ENCODE peak calls at places on chromosomes 12 and 14, in ten cellular contexts. One of them, this sample, is unnamed.

GRCh38 chr12:81992461-81992860 is 233.3 kb upstream of the PPFIA2 start:
- DNase-seq in GM23248: peak; percentile 5
- DNase-seq in mesendoderm: peak; percentile 77
- DNase-seq in endothelial cell of umbilical vein: peak; percentile 1
- DNase-seq in psoas muscle: no peak
- DNase-seq in left lung: no peak
- DNase-seq in epithelial cell of prostate: no peak
- DNase-seq in cardiac muscle cell: peak; percentile 31
- DNase-seq in aorta: no peak
- DNase-seq in trophoblast cell: no peak
- DNase-seq in this sample: no peak

GRCh38 chr14:70641548-70642312 is at the start of gene TTC9:
- DNase-seq in GM23248: peak; percentile 37
- DNase-seq in mesendoderm: no peak
- DNase-seq in endothelial cell of umbilical vein: no peak
- DNase-seq in psoas muscle: peak; percentile 41
- DNase-seq in left lung: peak; percentile 89
- DNase-seq in epithelial cell of prostate: no peak
- DNase-seq in cardiac muscle cell: peak; percentile 2
- DNase-seq in aorta: peak; percentile 45
- DNase-seq in trophoblast cell: peak; percentile 21
- DNase-seq in this sample: no peak

GRCh38 chr12:71216725-71217579 is 59.2 kb upstream of the TSPAN8 start:
- DNase-seq in GM23248: peak; percentile 38
- DNase-seq in mesendoderm: peak; percentile 66
- DNase-seq in endothelial cell of umbilical vein: peak; percentile 34
- DNase-seq in psoas muscle: no peak
- DNase-seq in left lung: no peak
- DNase-seq in epithelial cell of prostate: peak; percentile 6
- DNase-seq in cardiac muscle cell: peak; percentile 40
- DNase-seq in aorta: no peak
- DNase-seq in trophoblast cell: peak; percentile 69
- DNase-seq in this sample: no peak

GRCh38 chr12:16880864-16881285 is 274.9 kb upstream of the LMO3 start:
- DNase-seq in GM23248: no peak
- DNase-seq in mesendoderm: peak; percentile 27
- DNase-seq in endothelial cell of umbilical vein: no peak
- DNase-seq in psoas muscle: no peak
- DNase-seq in left lung: peak; percentile 39
- DNase-seq in epithelial cell of prostate: no peak
- DNase-seq in cardiac muscle cell: no peak
- DNase-seq in aorta: no peak
- DNase-seq in trophoblast cell: no peak
- DNase-seq in this sample: no peak

GRCh38 chr12:11795910-11796459 is 146.5 kb downstream of the ETV6 start:
- DNase-seq in GM23248: peak; percentile 38
- DNase-seq in mesendoderm: peak; percentile 71
- DNase-seq in endothelial cell of umbilical vein: peak; percentile 89
- DNase-seq in psoas muscle: no peak
- DNase-seq in left lung: no peak
- DNase-seq in epithelial cell of prostate: peak; percentile 62
- DNase-seq in cardiac muscle cell: peak; percentile 74
- DNase-seq in aorta: no peak
- DNase-seq in trophoblast cell: peak; percentile 72
- DNase-seq in this sample: no peak

GRCh38 chr14:75306917-75307699 is 28.5 kb downstream of the FOS start:
- DNase-seq in GM23248: peak; percentile 51
- DNase-seq in mesendoderm: peak; percentile 47
- DNase-seq in endothelial cell of umbilical vein: no peak
- DNase-seq in psoas muscle: no peak
- DNase-seq in left lung: no peak
- DNase-seq in epithelial cell of prostate: no peak
- DNase-seq in cardiac muscle cell: no peak
- DNase-seq in aorta: no peak
- DNase-seq in trophoblast cell: peak; percentile 58
- DNase-seq in this sample: no peak

GRCh38 chr12:51639361-51639760 is 48.3 kb downstream of the SCN8A start:
- DNase-seq in GM23248: peak; percentile 49
- DNase-seq in mesendoderm: no peak
- DNase-seq in endothelial cell of umbilical vein: no peak
- DNase-seq in psoas muscle: no peak
- DNase-seq in left lung: no peak
- DNase-seq in epithelial cell of prostate: no peak
- DNase-seq in cardiac muscle cell: no peak
- DNase-seq in aorta: no peak
- DNase-seq in trophoblast cell: no peak
- DNase-seq in this sample: no peak

GRCh38 chr12:29673346-29673745 is 110.4 kb downstream of the TMTC1 start:
- DNase-seq in GM23248: peak; percentile 29
- DNase-seq in mesendoderm: no peak
- DNase-seq in endothelial cell of umbilical vein: peak; percentile 44
- DNase-seq in psoas muscle: no peak
- DNase-seq in left lung: no peak
- DNase-seq in epithelial cell of prostate: no peak
- DNase-seq in cardiac muscle cell: peak; percentile 38
- DNase-seq in aorta: no peak
- DNase-seq in trophoblast cell: no peak
- DNase-seq in this sample: no peak

GRCh38 chr12:44317651-44318126 is 481.8 kb downstream of the TMEM117 start:
- DNase-seq in GM23248: peak; percentile 60
- DNase-seq in mesendoderm: peak; percentile 79
- DNase-seq in endothelial cell of umbilical vein: peak; percentile 7
- DNase-seq in psoas muscle: no peak
- DNase-seq in left lung: no peak
- DNase-seq in epithelial cell of prostate: no peak
- DNase-seq in cardiac muscle cell: peak; percentile 43
- DNase-seq in aorta: no peak
- DNase-seq in trophoblast cell: peak; percentile 43
- DNase-seq in this sample: no peak

DNA sequence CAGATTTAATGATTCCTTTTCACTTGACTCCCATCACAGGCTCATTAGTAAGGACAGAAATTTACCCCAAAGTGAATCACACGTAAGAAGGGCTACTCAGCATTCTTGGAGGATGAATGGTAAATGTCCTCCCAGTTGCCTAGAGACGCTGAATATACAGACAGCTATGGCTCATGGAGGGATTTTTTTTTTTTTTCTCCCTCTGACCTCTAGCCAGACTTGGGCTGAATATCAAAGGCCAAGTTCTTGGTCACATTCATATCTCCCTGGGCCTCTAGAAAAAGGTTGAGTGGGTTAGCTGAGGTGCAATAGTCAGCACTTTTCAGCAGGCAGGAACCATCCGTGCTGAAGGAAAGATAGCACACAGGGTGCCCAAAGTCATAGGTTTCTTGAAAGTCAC is 77.5 kb downstream of the PHLDA1 start:
- DNase-seq in GM23248: peak; percentile 99
- DNase-seq in mesendoderm: peak; percentile 94
- DNase-seq in endothelial cell of umbilical vein: peak; percentile 58
- DNase-seq in psoas muscle: no peak
- DNase-seq in left lung: no peak
- DNase-seq in epithelial cell of prostate: peak; percentile 82
- DNase-seq in cardiac muscle cell: peak; percentile 93
- DNase-seq in aorta: no peak
- DNase-seq in trophoblast cell: peak; percentile 96
- DNase-seq in this sample: no peak
- H3K27ac ChIP-seq in GM23248: peak overlapping the region; percentile 89
- H3K27ac ChIP-seq in mesendoderm: no peak overlapping the region
- H3K27ac ChIP-seq in endothelial cell of umbilical vein: peak overlapping the region; percentile 48
- H3K27ac ChIP-seq in psoas muscle: no peak overlapping the region
- H3K27ac ChIP-seq in left lung: no peak overlapping the region
- H3K27ac ChIP-seq in epithelial cell of prostate: peak overlapping the region; percentile 96
- H3K27ac ChIP-seq in cardiac muscle cell: no peak overlapping the region
- H3K27ac ChIP-seq in aorta: no peak overlapping the region
- H3K27ac ChIP-seq in trophoblast cell: no peak overlapping the region
- H3K27ac ChIP-seq in this sample: no peak overlapping the region

GRCh38 chr12:13100610-13100881 is 2.9 kb downstream of the GSG1 start:
- DNase-seq in GM23248: peak; percentile 62
- DNase-seq in mesendoderm: no peak
- DNase-seq in endothelial cell of umbilical vein: no peak
- DNase-seq in psoas muscle: no peak
- DNase-seq in left lung: no peak
- DNase-seq in epithelial cell of prostate: no peak
- DNase-seq in cardiac muscle cell: no peak
- DNase-seq in aorta: no peak
- DNase-seq in trophoblast cell: no peak
- DNase-seq in this sample: no peak
- H3K27ac ChIP-seq in GM23248: peak overlapping the region; percentile 98
- H3K27ac ChIP-seq in mesendoderm: peak overlapping the region; percentile 61
- H3K27ac ChIP-seq in endothelial cell of umbilical vein: peak overlapping the region; percentile 99
- H3K27ac ChIP-seq in psoas muscle: peak overlapping the region; percentile 85
- H3K27ac ChIP-seq in left lung: peak overlapping the region; percentile 96
- H3K27ac ChIP-seq in epithelial cell of prostate: peak overlapping the region; percentile 100
- H3K27ac ChIP-seq in cardiac muscle cell: peak overlapping the region; percentile 5
- H3K27ac ChIP-seq in aorta: peak overlapping the region; percentile 92
- H3K27ac ChIP-seq in trophoblast cell: peak overlapping the region; percentile 68
- H3K27ac ChIP-seq in this sample: peak overlapping the region; percentile 98

GRCh38 chr12:102351326-102351725 is 129.0 kb downstream of the IGF1 start:
- DNase-seq in GM23248: no peak
- DNase-seq in mesendoderm: no peak
- DNase-seq in endothelial cell of umbilical vein: no peak
- DNase-seq in psoas muscle: no peak
- DNase-seq in left lung: no peak
- DNase-seq in epithelial cell of prostate: no peak
- DNase-seq in cardiac muscle cell: no peak
- DNase-seq in aorta: no peak
- DNase-seq in trophoblast cell: no peak
- DNase-seq in this sample: no peak

GRCh38 chr12:102350070-102350469 is 130.3 kb downstream of the IGF1 start:
- DNase-seq in GM23248: no peak
- DNase-seq in mesendoderm: no peak
- DNase-seq in endothelial cell of umbilical vein: no peak
- DNase-seq in psoas muscle: no peak
- DNase-seq in left lung: no peak
- DNase-seq in epithelial cell of prostate: no peak
- DNase-seq in cardiac muscle cell: no peak
- DNase-seq in aorta: no peak
- DNase-seq in trophoblast cell: no peak
- DNase-seq in this sample: no peak

GRCh38 chr12:102349079-102349478 is 131.3 kb downstream of the IGF1 start:
- DNase-seq in GM23248: no peak
- DNase-seq in mesendoderm: no peak
- DNase-seq in endothelial cell of umbilical vein: no peak
- DNase-seq in psoas muscle: no peak
- DNase-seq in left lung: no peak
- DNase-seq in epithelial cell of prostate: no peak
- DNase-seq in cardiac muscle cell: no peak
- DNase-seq in aorta: no peak
- DNase-seq in trophoblast cell: no peak
- DNase-seq in this sample: no peak

GRCh38 chr12:102344691-102345090 is 135.7 kb downstream of the IGF1 start:
- DNase-seq in GM23248: no peak
- DNase-seq in mesendoderm: no peak
- DNase-seq in endothelial cell of umbilical vein: no peak
- DNase-seq in psoas muscle: no peak
- DNase-seq in left lung: no peak
- DNase-seq in epithelial cell of prostate: no peak
- DNase-seq in cardiac muscle cell: no peak
- DNase-seq in aorta: no peak
- DNase-seq in trophoblast cell: peak; percentile 70
- DNase-seq in this sample: no peak

DNA sequence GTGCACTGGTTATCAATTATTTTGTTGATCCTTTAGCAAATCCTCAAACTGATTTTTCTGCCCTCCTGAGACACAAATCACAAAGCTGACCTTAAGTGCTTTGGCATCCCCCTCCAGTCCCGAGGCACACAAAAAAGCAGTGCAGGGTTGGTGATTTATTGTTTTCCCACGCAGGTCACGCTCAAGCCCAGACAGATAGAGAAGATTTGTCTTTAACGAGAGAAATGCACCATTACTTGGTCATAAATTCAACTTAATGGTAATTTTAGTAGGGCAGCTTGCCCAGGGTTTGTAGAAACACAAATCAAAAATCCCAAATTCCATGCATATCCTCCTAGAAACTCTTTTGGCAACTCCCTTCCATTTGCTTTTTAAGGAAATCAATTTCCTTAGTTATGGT is 132.6 kb downstream of the IGF1 start:
- DNase-seq in GM23248: no peak
- DNase-seq in mesendoderm: no peak
- DNase-seq in endothelial cell of umbilical vein: no peak
- DNase-seq in psoas muscle: no peak
- DNase-seq in left lung: no peak
- DNase-seq in epithelial cell of prostate: no peak
- DNase-seq in cardiac muscle cell: no peak
- DNase-seq in aorta: no peak
- DNase-seq in trophoblast cell: no peak
- DNase-seq in this sample: no peak
- H3K27ac ChIP-seq in GM23248: no peak overlapping the region
- H3K27ac ChIP-seq in mesendoderm: no peak overlapping the region
- H3K27ac ChIP-seq in endothelial cell of umbilical vein: no peak overlapping the region
- H3K27ac ChIP-seq in psoas muscle: no peak overlapping the region
- H3K27ac ChIP-seq in left lung: no peak overlapping the region
- H3K27ac ChIP-seq in epithelial cell of prostate: no peak overlapping the region
- H3K27ac ChIP-seq in cardiac muscle cell: no peak overlapping the region
- H3K27ac ChIP-seq in aorta: no peak overlapping the region
- H3K27ac ChIP-seq in trophoblast cell: no peak overlapping the region
- H3K27ac ChIP-seq in this sample: no peak overlapping the region

GRCh38 chr14:92516344-92516965 is 2.9 kb downstream of the RIN3 start:
- DNase-seq in GM23248: no peak
- DNase-seq in mesendoderm: no peak
- DNase-seq in endothelial cell of umbilical vein: no peak
- DNase-seq in psoas muscle: no peak
- DNase-seq in left lung: no peak
- DNase-seq in epithelial cell of prostate: no peak
- DNase-seq in cardiac muscle cell: no peak
- DNase-seq in aorta: peak; percentile 24
- DNase-seq in trophoblast cell: no peak
- DNase-seq in this sample: no peak
- H3K27ac ChIP-seq in GM23248: no peak overlapping the region
- H3K27ac ChIP-seq in mesendoderm: no peak overlapping the region
- H3K27ac ChIP-seq in endothelial cell of umbilical vein: no peak overlapping the region
- H3K27ac ChIP-seq in psoas muscle: no peak overlapping the region
- H3K27ac ChIP-seq in left lung: no peak overlapping the region
- H3K27ac ChIP-seq in epithelial cell of prostate: no peak overlapping the region
- H3K27ac ChIP-seq in cardiac muscle cell: no peak overlapping the region
- H3K27ac ChIP-seq in aorta: peak overlapping the region; percentile 22
- H3K27ac ChIP-seq in trophoblast cell: no peak overlapping the region
- H3K27ac ChIP-seq in this sample: no peak overlapping the region